ENCODE peak calls at places on chromosomes 16 and 17, in eight cellular contexts. P is NCI-H1092 treated with DMSO at 0.1 percent for 48 hours, I is dermis microvascular lymphatic vessel endothelial cell, N is H9, A is aorta, B is uterus, R is foreskin melanocyte, F is NCI-H1105 treated with DMSO at 0.1 percent for 48 hours. G is an unnamed sample.
A peak's percentile ranks its signal among the peaks of the same experiment; 100 is the strongest.

GRCh38 chr17:4066210-4066609 is 76.6 kb downstream of the ZZEF1 start:
- DNase-seq in A (no peak), R (no peak), P (no peak), I (no peak), N (no peak), B (no peak), F (no peak), G (no peak)

GRCh38 chr16:47197536-47198179 is 53.9 kb upstream of the NETO2 start:
- DNase-seq in B (no peak), P (peak; percentile 74), A (no peak), N (no peak), R (no peak), I (no peak), F (no peak), G (no peak)

GRCh38 chr17:55734128-55734781 is 11.6 kb upstream of the TMEM100 start:
- DNase-seq in P (no peak), N (peak; percentile 39), A (no peak), B (no peak), I (no peak), F (no peak), R (no peak), G (no peak)

GRCh38 chr16:5412721-5413120 is 315.1 kb upstream of the EEF2KMT start:
- DNase-seq in B (no peak), F (no peak), I (no peak), R (no peak), A (no peak), P (no peak), N (peak; percentile 66), G (no peak)

GRCh38 chr16:5979905-5980550 is 882.4 kb upstream of the EEF2KMT start:
- DNase-seq in B (no peak), P (no peak), R (no peak), A (no peak), I (no peak), F (no peak), N (peak; percentile 45), G (peak; percentile 78)

GRCh38 chr17:44004761-44005526 is 522 bp downstream of the NAGS start:
- DNase-seq in F (no peak), R (no peak), P (no peak), I (peak; percentile 40), N (peak; percentile 73), B (peak; percentile 23), A (peak; percentile 79), G (peak; percentile 82)

GRCh38 chr17:73657473-73658116 is 13.3 kb upstream of the SDK2 start:
- DNase-seq in B (no peak), I (no peak), A (peak; percentile 83), N (peak; percentile 90), F (no peak), P (peak; percentile 45), R (no peak), G (peak; percentile 90)

GRCh38 chr17:45108051-45108450 is 24.3 kb downstream of the PLCD3 start:
- DNase-seq in R (no peak), F (no peak), I (no peak), B (no peak), A (no peak), P (no peak), N (no peak), G (no peak)

GRCh38 chr16:52545157-52545543 is 1.8 kb downstream of the TOX3 start:
- DNase-seq in I (no peak), R (no peak), N (no peak), B (no peak), A (no peak), P (peak; percentile 60), F (peak; percentile 68), G (no peak)

GRCh38 chr16:59324462-59324861 is 590.3 kb upstream of the GOT2 start:
- DNase-seq in N (no peak), A (no peak), B (no peak), I (no peak), P (no peak), R (no peak), F (no peak), G (no peak)

GRCh38 chr17:4786516-4786915 is 352 bp upstream of the VMO1 start:
- DNase-seq in P (no peak), F (no peak), A (no peak), I (no peak), B (no peak), R (no peak), N (no peak), G (no peak)

GRCh38 chr17:27207073-27207511 is 86.8 kb upstream of the WSB1 start:
- DNase-seq in N (no peak), I (peak; percentile 46), A (no peak), F (no peak), R (peak; percentile 83), B (no peak), P (no peak), G (no peak)

GRCh38 chr17:48351916-48352332 is 78.1 kb downstream of the SKAP1 start:
- DNase-seq in B (no peak), N (no peak), F (peak; percentile 54), R (peak; percentile 44), I (peak; percentile 48), P (peak; percentile 52), A (no peak), G (no peak)

GRCh38 chr17:66365204-66365524 is 62.8 kb downstream of the PRKCA start:
- DNase-seq in P (no peak), I (no peak), A (no peak), R (no peak), N (no peak), B (no peak), F (no peak), G (no peak)

GRCh38 chr16:88478115-88478514 is 25.0 kb downstream of the ZFPM1 start:
- DNase-seq in A (no peak), N (no peak), I (no peak), B (no peak), R (no peak), F (no peak), P (no peak), G (no peak)

GRCh38 chr16:79310734-79311133 is 289.8 kb downstream of the MAF start:
- DNase-seq in N (no peak), A (no peak), B (no peak), I (no peak), F (peak; percentile 73), R (no peak), P (peak; percentile 46), G (no peak)

GRCh38 chr17:19757536-19758180 is 9.6 kb upstream of the ALDH3A1 start:
- DNase-seq in N (peak; percentile 23), R (no peak), A (no peak), I (no peak), F (no peak), B (no peak), P (no peak), G (no peak)

GRCh38 chr17:31413871-31414589 is 22.6 kb downstream of the RAB11FIP4 start:
- DNase-seq in N (no peak), R (peak; percentile 96), I (no peak), A (peak; percentile 37), F (no peak), P (no peak), B (no peak), G (peak; percentile 95)

GRCh38 chr16:53456625-53457024 is 22.4 kb downstream of the RBL2 start:
- DNase-seq in B (no peak), A (no peak), N (no peak), F (no peak), I (no peak), P (no peak), R (peak; percentile 14), G (no peak)

GRCh38 chr17:59365383-59365981 is 34.0 kb downstream of the YPEL2 start:
- DNase-seq in N (no peak), P (peak; percentile 66), F (peak; percentile 65), A (no peak), I (peak; percentile 66), R (no peak), B (no peak), G (peak; percentile 82)

GRCh38 chr16:47928008-47928407 is 227.8 kb downstream of the ABCC12 start:
- DNase-seq in B (no peak), N (peak; percentile 39), I (peak; percentile 6), A (no peak), P (no peak), F (no peak), R (no peak), G (no peak)

GRCh38 chr16:66740533-66740932 is 10.9 kb downstream of the DYNC1LI2 start:
- DNase-seq in I (peak; percentile 46), P (no peak), A (no peak), N (no peak), B (no peak), R (peak; percentile 49), F (no peak), G (no peak)

GRCh38 chr17:269616-270514 is 82.7 kb downstream of the RPH3AL start:
- DNase-seq in P (no peak), B (peak; percentile 9), I (no peak), N (no peak), R (no peak), F (no peak), A (peak; percentile 55), G (no peak)

GRCh38 chr16:77295896-77296295 is 96.7 kb downstream of the SYCE1L start:
- DNase-seq in B (no peak), R (no peak), I (no peak), P (no peak), A (no peak), N (no peak), F (no peak), G (no peak)

GRCh38 chr16:27892879-27893278 is 170.6 kb downstream of the GSG1L start:
- DNase-seq in F (no peak), B (no peak), A (no peak), P (no peak), R (no peak), I (no peak), N (peak; percentile 71), G (peak; percentile 71)

GRCh38 chr17:79938696-79939435 is 96.8 kb downstream of the TBC1D16 start:
- DNase-seq in R (no peak), B (no peak), P (no peak), A (peak; percentile 67), N (no peak), I (no peak), F (no peak), G (no peak)

GRCh38 chr16:83095926-83096692 is 469.3 kb downstream of the CDH13 start:
- DNase-seq in F (no peak), I (no peak), A (no peak), B (no peak), P (no peak), N (no peak), R (no peak), G (no peak)

GRCh38 chr17:66021757-66022156 is 170.2 kb downstream of the CEP112 start:
- DNase-seq in P (no peak), I (no peak), N (peak; percentile 32), A (no peak), F (no peak), R (no peak), B (no peak), G (no peak)

GRCh38 chr17:65181237-65182061 is 44.3 kb downstream of the RGS9 start:
- DNase-seq in N (no peak), I (no peak), A (no peak), R (no peak), P (no peak), F (no peak), B (no peak), G (no peak)

GRCh38 chr17:43418441-43419374 is 19.9 kb downstream of the ARL4D start:
- DNase-seq in F (peak; percentile 93), N (peak; percentile 61), B (peak; percentile 66), I (peak; percentile 28), R (peak; percentile 65), A (peak; percentile 82), P (peak; percentile 42), G (peak; percentile 98)

GRCh38 chr16:51161440-51162195 is 10.5 kb upstream of the SALL1 start:
- DNase-seq in R (no peak), B (no peak), N (no peak), F (peak; percentile 16), A (no peak), P (no peak), I (no peak), G (peak; percentile 50)

GRCh38 chr16:49336581-49336980 is 37.0 kb upstream of the C16orf78 start:
- DNase-seq in N (no peak), F (no peak), R (no peak), I (no peak), P (no peak), A (no peak), B (no peak), G (peak; percentile 24)

GRCh38 chr17:77749316-77749715 is 209.2 kb upstream of the TNRC6C start:
- DNase-seq in B (no peak), N (peak; percentile 64), R (no peak), A (peak; percentile 45), I (no peak), P (no peak), F (no peak), G (peak; percentile 59)

GRCh38 chr17:21303441-21304065 is 19.0 kb downstream of the MAP2K3 start:
- DNase-seq in N (no peak), F (no peak), B (no peak), I (no peak), A (peak; percentile 67), P (no peak), R (no peak), G (no peak)

G was measured in islet precursor cell.